ENCODE peak calls at places on chromosomes 2 and 18, in ten cellular contexts. J is mammary epithelial cell, P is Calu3, F is kidney, I is foreskin fibroblast, B is kidney epithelial cell, K is MCF 10A, O is AG04450, U is endothelial cell, W is adrenal gland. E is an unnamed sample.

GRCh38 chr2:181152221-181152620 is 171.8 kb downstream of the UBE2E3 start:
- DNase-seq in J (no peak), P (no peak), F (no peak), I (no peak), B (no peak), K (no peak), O (no peak), U (no peak), W (no peak), E (no peak)

GRCh38 chr2:66434679-66435548 is at the start of gene MEIS1:
- DNase-seq in J (peak), P (peak), F (peak), I (peak), B (peak), K (peak), O (peak), U (peak), W (peak), E (peak)

GRCh38 chr2:73203055-73203681 is 794 bp downstream of the NOTO start:
- DNase-seq in J (no peak), P (no peak), F (no peak), I (no peak), B (no peak), K (no peak), O (no peak), U (no peak), W (no peak), E (peak)

GRCh38 chr2:56260415-56260814 is 76.6 kb downstream of the CCDC85A start:
- DNase-seq in J (no peak), P (no peak), F (no peak), I (no peak), B (no peak), K (no peak), O (no peak), U (no peak), W (no peak), E (no peak)

GRCh38 chr2:127829845-127830246 is 18.9 kb upstream of the WDR33 start:
- DNase-seq in J (peak), P (no peak), F (no peak), I (no peak), B (no peak), K (no peak), O (no peak), U (no peak), W (no peak), E (no peak)

GRCh38 chr2:236917164-236917563 is 168.5 kb upstream of the COPS8 start:
- DNase-seq in J (no peak), P (no peak), F (no peak), I (no peak), B (no peak), K (no peak), O (no peak), U (no peak), W (no peak), E (no peak)

GRCh38 chr18:54261894-54262293 is 7.4 kb upstream of the POLI start:
- DNase-seq in J (no peak), P (no peak), F (no peak), I (no peak), B (no peak), K (no peak), O (no peak), U (no peak), W (no peak), E (no peak)

GRCh38 chr2:212903413-212903812 is 248.0 kb downstream of the IKZF2 start:
- DNase-seq in J (peak), P (peak), F (no peak), I (no peak), B (no peak), K (no peak), O (no peak), U (no peak), W (no peak), E (no peak)

GRCh38 chr2:141392517-141393213 is 738.2 kb downstream of the LRP1B start:
- DNase-seq in J (no peak), P (no peak), F (no peak), I (peak), B (peak), K (no peak), O (peak), U (no peak), W (no peak), E (no peak)

GRCh38 chr18:63192885-63193349 is 126.7 kb downstream of the BCL2 start:
- DNase-seq in J (no peak), P (no peak), F (no peak), I (no peak), B (no peak), K (no peak), O (no peak), U (no peak), W (no peak), E (no peak)

GRCh38 chr2:165618806-165619205 is 149.3 kb downstream of the CSRNP3 start:
- DNase-seq in J (no peak), P (no peak), F (no peak), I (no peak), B (no peak), K (no peak), O (no peak), U (no peak), W (no peak), E (no peak)

GRCh38 chr18:54672846-54673475 is 81.9 kb downstream of the DYNAP start:
- DNase-seq in J (peak), P (peak), F (no peak), I (peak), B (no peak), K (no peak), O (no peak), U (no peak), W (no peak), E (peak)

GRCh38 chr2:18987592-18988073 is 370.8 kb downstream of the OSR1 start:
- DNase-seq in J (peak), P (peak), F (peak), I (peak), B (no peak), K (peak), O (peak), U (no peak), W (peak), E (no peak)

GRCh38 chr2:241425368-241425767 is 69.3 kb downstream of the FARP2 start:
- DNase-seq in J (no peak), P (no peak), F (no peak), I (no peak), B (no peak), K (no peak), O (no peak), U (no peak), W (no peak), E (no peak)

DNA sequence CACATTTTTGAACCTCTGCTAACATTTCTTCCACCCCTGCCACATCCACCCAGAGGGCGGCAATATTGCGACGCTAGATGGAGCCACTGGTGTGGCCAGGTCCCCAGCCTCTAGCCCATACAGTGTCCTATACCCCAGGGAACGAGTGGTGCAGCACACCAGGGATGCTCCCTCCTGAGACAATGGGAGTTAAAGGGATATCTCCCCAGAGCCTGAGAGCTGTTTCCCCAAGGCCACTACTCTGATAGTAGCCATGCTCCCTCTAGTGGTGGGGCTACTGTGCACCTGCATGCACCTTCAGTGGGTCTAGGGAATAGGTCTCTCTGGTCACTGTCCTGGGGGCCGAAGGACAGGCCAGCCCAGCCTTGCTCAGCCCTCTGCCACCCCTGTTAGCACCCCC is 336.4 kb upstream of the FSHR start:
- DNase-seq in J (peak), P (peak), F (peak), I (no peak), B (no peak), K (peak), O (no peak), U (peak), W (peak), E (peak)
- TF ChIP-seq CTCF in J (peak), P (peak), F (peak), I (peak), B (peak), K (no peak), O (no peak), U (peak), W (no peak), E (peak)

GRCh38 chr2:44715671-44716077 is 225.8 kb upstream of the SIX3 start:
- DNase-seq in J (peak), P (peak), F (no peak), I (peak), B (no peak), K (peak), O (no peak), U (peak), W (no peak), E (no peak)
- TF ChIP-seq CTCF in J (peak), P (no peak), F (no peak), I (peak), B (peak), K (peak), O (peak), U (no peak), W (peak), E (peak)

GRCh38 chr2:206127656-206128055 is 31.6 kb downstream of the NDUFS1 start:
- DNase-seq in J (peak), P (no peak), F (no peak), I (no peak), B (no peak), K (no peak), O (no peak), U (no peak), W (no peak), E (no peak)
- TF ChIP-seq CTCF in J (no peak), P (no peak), F (no peak), I (no peak), B (no peak), K (no peak), O (no peak), U (no peak), W (no peak), E (no peak)

GRCh38 chr2:54557601-54558187 is 101.6 kb downstream of the SPTBN1 start:
- DNase-seq in J (peak), P (peak), F (peak), I (peak), B (no peak), K (peak), O (no peak), U (peak), W (peak), E (peak)
- TF ChIP-seq CTCF in J (no peak), P (no peak), F (peak), I (no peak), B (no peak), K (no peak), O (no peak), U (no peak), W (peak), E (no peak)

DNA sequence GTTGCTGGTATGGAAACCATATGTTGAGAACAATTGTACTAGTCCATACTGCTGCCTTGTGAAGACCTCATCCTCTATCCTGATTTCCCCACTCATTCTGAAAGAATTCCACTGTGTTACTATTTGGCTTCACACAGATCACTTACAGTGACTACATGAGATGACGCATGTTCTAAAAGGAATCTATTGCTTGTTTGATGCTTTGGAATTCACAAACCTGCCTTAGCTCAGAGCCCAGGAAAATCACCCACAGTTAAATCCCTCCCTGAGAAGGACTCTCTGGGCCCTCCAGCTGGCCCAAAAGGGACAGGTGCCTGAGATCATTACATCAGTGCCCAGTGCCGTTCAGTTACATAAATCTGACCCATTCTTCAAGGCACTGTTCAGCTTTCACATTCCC is 45.3 kb downstream of the KLHL29 start:
- DNase-seq in J (no peak), P (no peak), F (no peak), I (peak), B (no peak), K (no peak), O (peak), U (no peak), W (peak), E (no peak)
- TF ChIP-seq CTCF in J (no peak), P (no peak), F (no peak), I (no peak), B (no peak), K (no peak), O (no peak), U (no peak), W (no peak), E (no peak)

GRCh38 chr18:68679531-68679930 is 35.4 kb downstream of the TMX3 start:
- DNase-seq in J (no peak), P (no peak), F (no peak), I (peak), B (no peak), K (peak), O (peak), U (no peak), W (no peak), E (no peak)

DNA sequence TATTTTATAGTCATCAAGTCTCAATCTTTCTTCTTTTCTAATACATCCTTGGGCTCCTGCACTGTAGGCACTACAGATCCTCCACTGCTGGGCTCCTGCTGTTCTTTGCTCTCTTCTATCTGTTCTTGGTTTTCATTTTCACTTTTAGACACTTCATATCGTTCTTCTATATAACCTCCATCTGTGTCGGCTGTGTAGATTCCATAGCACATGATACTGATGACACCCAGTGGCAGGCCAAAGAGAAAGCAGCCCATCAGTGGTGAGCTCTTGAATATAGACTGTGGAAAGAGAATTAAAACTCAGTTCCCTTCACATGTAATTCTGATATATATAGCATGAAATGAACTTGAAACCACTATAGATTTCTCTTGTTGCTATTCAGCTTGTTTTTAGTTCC is 38.0 kb downstream of the TMX3 start:
- DNase-seq in J (no peak), P (no peak), F (no peak), I (peak), B (no peak), K (no peak), O (no peak), U (no peak), W (no peak), E (no peak)
- TF ChIP-seq CTCF in J (no peak), P (no peak), F (no peak), I (peak), B (no peak), K (no peak), O (peak), U (no peak), W (no peak), E (no peak)

DNA sequence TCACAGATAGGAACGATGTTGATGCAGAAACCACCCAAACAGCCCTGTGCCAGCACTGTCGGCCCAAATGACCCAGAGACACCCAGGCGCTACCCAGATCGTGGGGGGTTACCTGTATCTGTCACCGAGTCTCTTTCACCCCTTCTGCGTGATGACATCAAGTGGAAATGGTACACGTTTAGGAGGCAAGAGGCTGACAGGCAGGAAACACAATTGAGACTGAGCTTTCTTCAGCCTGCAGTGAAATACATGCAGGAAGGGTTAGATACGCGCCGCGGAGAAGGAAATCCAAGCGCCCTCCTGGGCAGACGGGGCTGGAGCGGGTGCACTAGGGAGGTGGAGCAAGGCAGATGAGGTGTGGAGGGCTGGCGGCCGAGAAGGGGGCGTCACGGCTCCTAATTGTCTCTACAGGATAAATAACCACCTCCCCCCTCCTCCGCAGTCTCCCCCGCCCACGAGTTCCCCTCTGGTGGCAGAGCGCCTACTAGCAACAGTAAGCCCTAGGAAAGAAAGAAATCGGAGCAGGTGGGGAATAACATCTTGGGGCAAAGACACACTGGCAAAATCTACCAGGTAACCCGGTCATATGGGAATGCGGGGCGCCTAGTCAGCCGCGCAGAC is at the start of gene RNF152:
- DNase-seq in J (peak), P (no peak), F (peak), I (peak), B (no peak), K (no peak), O (no peak), U (peak), W (peak), E (peak)
- TF ChIP-seq CTCF in J (no peak), P (no peak), F (no peak), I (peak), B (no peak), K (no peak), O (peak), U (no peak), W (no peak), E (no peak)

DNA sequence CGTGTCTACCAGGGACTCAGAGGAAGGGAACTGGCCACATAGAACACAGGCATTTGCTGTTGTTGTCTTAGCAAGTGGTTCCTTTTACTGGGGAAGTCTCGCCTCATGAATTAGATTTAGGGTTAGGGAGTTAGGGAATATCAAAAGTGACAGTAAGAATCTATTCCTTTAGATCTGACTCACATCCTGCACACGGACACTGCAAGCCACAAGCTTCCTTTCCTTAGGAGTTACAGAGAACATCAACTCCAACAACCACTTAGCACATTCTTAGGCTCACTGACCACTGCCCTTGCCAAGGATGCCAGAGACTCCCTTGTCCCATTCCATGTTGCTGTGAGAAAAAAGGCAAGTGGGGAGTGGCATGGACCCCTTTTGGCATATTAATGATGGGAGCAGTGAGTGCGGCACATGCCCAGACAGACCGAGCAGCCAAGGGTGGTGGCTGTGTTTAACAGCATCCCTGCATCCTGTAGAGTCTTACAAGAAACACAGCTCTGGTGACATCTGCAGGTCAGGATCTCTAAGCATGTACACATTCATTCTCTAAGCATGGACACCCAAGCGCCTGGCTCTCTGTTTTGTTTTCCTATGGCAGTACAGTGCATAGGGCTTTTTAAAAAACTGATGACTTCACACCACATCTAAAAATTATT is 745.6 kb upstream of the RAB6C start:
- DNase-seq in J (peak), P (no peak), F (no peak), I (peak), B (no peak), K (peak), O (no peak), U (peak), W (peak), E (peak)
- TF ChIP-seq CTCF in J (no peak), P (no peak), F (peak), I (no peak), B (no peak), K (peak), O (no peak), U (no peak), W (peak), E (no peak)

GRCh38 chr2:126657636-126658315 is 1.8 kb downstream of the GYPC start:
- DNase-seq in J (peak), P (peak), F (peak), I (peak), B (peak), K (peak), O (peak), U (peak), W (peak), E (peak)
- TF ChIP-seq CTCF in J (no peak), P (no peak), F (no peak), I (no peak), B (no peak), K (no peak), O (no peak), U (no peak), W (peak), E (no peak)